ENCODE peak calls at places on chromosomes 4 and X, in five cellular contexts. O is GM23338, T is K562, Z is HepG2, E is H1. X is an unnamed sample.

GRCh38 chrX:153477458-153477857 is 7.1 kb upstream of the HAUS7 start:
- DNase-seq in O (no peak), T (no peak), Z (no peak), E (no peak), X (no peak)

GRCh38 chr4:41216294-41217019 is 2.1 kb upstream of the APBB2 start:
- DNase-seq in O (peak), T (peak), Z (peak), E (peak), X (peak)

GRCh38 chr4:107408968-107409367 is 311.1 kb downstream of the PAPSS1 start:
- DNase-seq in O (no peak), T (no peak), Z (no peak), E (no peak), X (no peak)

GRCh38 chr4:99341426-99341825 is 11.1 kb downstream of the ADH1C start:
- DNase-seq in O (no peak), T (no peak), Z (no peak), E (no peak), X (no peak)

GRCh38 chrX:22121161-22121560 is 89.0 kb downstream of the PHEX start:
- DNase-seq in O (no peak), T (no peak), Z (no peak), E (no peak), X (no peak)

GRCh38 chrX:23403849-23404248 is 69.2 kb downstream of the PTCHD1 start:
- DNase-seq in O (peak), T (no peak), Z (no peak), E (no peak), X (no peak)

GRCh38 chrX:12702509-12703091 is 88.6 kb upstream of the PRPS2 start:
- DNase-seq in O (peak), T (peak), Z (peak), E (no peak), X (no peak)

GRCh38 chr4:139767168-139767567 is 101.5 kb downstream of the MGST2 start:
- DNase-seq in O (no peak), T (no peak), Z (no peak), E (no peak), X (no peak)

GRCh38 chr4:86894465-86894864 is 2.2 kb upstream of the C4orf36 start:
- DNase-seq in O (no peak), T (no peak), Z (no peak), E (no peak), X (no peak)

GRCh38 chrX:50881028-50881427 is 29.5 kb upstream of the BMP15 start:
- DNase-seq in O (no peak), T (no peak), Z (no peak), E (no peak), X (no peak)

GRCh38 chr4:90572996-90573395 is 445.8 kb downstream of the CCSER1 start:
- DNase-seq in O (no peak), T (no peak), Z (no peak), E (no peak), X (no peak)

GRCh38 chrX:151081016-151081415 is 95.4 kb upstream of the GPR50 start:
- DNase-seq in O (peak), T (no peak), Z (no peak), E (no peak), X (no peak)

GRCh38 chrX:74363914-74364313 is 57.4 kb upstream of the SLC16A2 start:
- DNase-seq in O (no peak), T (no peak), Z (no peak), E (no peak), X (no peak)

GRCh38 chr4:14294611-14295010 is 667.1 kb upstream of the BOD1L1 start:
- DNase-seq in O (no peak), T (no peak), Z (no peak), E (no peak), X (no peak)

GRCh38 chrX:53682885-53683555 is 3.5 kb downstream of the HUWE1 start:
- DNase-seq in O (peak), T (peak), Z (peak), E (no peak), X (no peak)

GRCh38 chr4:143355540-143356217 is 19.0 kb downstream of the GAB1 start:
- DNase-seq in O (peak), T (no peak), Z (no peak), E (no peak), X (no peak)

GRCh38 chr4:81447551-81448266 is 24.0 kb downstream of the RASGEF1B start:
- DNase-seq in O (no peak), T (no peak), Z (no peak), E (no peak), X (no peak)

GRCh38 chr4:98572697-98573096 is 85.7 kb downstream of the TSPAN5 start:
- DNase-seq in O (no peak), T (no peak), Z (no peak), E (no peak), X (no peak)

GRCh38 chrX:19867411-19867732 is 20.0 kb downstream of the SH3KBP1 start:
- DNase-seq in O (no peak), T (no peak), Z (no peak), E (no peak), X (no peak)

GRCh38 chr4:169765845-169766244 is 8.1 kb upstream of the HPF1 start:
- DNase-seq in O (no peak), T (no peak), Z (no peak), E (no peak), X (no peak)

GRCh38 chr4:27184508-27185155 is 324.0 kb downstream of the STIM2 start:
- DNase-seq in O (no peak), T (no peak), Z (no peak), E (no peak), X (no peak)

GRCh38 chrX:77597090-77597489 is 149.9 kb downstream of the FGF16 start:
- DNase-seq in O (peak), T (peak), Z (no peak), E (no peak), X (no peak)

GRCh38 chr4:125985856-125986255 is 671.1 kb downstream of the FAT4 start:
- DNase-seq in O (peak), T (no peak), Z (no peak), E (peak), X (peak)

GRCh38 chrX:96987228-96987627 is 103.5 kb downstream of the RPA4 start:
- DNase-seq in O (no peak), T (no peak), Z (no peak), E (no peak), X (no peak)

GRCh38 chr4:534576-535151 is 35.7 kb downstream of the PIGG start:
- DNase-seq in O (no peak), T (no peak), Z (no peak), E (no peak), X (no peak)

DNA sequence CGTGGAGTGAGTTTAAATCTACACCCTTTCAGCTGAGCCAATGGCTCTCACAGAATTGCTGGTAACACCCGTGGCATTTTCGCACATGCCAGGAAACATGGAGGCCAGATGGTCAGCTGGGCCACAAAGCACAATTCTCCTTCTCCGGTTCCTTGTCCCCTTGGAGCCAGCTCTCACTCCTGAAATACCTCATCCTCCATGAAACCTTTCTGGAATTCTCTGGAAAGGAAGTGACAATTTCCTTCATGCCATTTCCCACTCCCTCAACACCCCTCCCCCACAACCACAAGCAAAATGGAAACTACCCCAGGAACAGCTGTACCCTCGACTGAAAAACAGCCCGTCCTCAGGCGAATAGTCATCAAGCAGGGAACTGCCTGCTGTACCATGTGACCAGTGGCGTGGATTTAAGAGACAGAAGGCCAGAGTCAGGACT is 24.7 kb downstream of the ELF4 start:
- DNase-seq in O (no peak), T (no peak), Z (no peak), E (no peak), X (no peak)
- H3K4me3 ChIP-seq in O (no peak), T (no peak), Z (no peak), E (no peak), X (peak)

GRCh38 chr4:7792616-7793015 is 147.0 kb downstream of the AFAP1 start:
- DNase-seq in O (no peak), T (no peak), Z (no peak), E (no peak), X (no peak)
- TF ChIP-seq CREB1 in O (no peak), T (no peak), Z (no peak), E (no peak), X (no peak)

DNA sequence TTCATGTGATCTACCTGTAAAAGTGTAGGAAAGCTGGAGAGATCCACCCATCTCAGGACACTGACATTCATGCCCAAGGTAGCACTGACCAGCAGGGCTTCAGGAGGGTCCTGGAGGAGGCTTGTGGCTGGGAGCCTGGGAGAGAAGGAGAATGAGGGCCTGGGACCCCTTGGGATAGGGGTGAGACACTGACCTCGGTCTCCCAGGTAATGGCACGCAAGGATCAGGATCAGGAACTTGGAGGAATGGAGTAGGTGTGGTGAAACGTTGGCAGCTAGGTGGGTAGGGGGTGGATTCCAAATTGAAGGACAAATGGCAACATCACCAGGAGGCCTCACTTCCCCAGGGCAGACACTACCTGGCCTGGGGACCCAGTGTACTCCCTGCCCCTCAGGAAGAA is 12.4 kb upstream of the RGS12 start:
- DNase-seq in O (no peak), T (no peak), Z (no peak), E (no peak), X (no peak)
- H3K4me3 ChIP-seq in O (no peak), T (no peak), Z (no peak), E (no peak), X (no peak)

GRCh38 chr4:37461801-37462200 is 217.3 kb downstream of the NWD2 start:
- DNase-seq in O (no peak), T (no peak), Z (no peak), E (no peak), X (no peak)

GRCh38 chr4:37467223-37467622 is 219.0 kb downstream of the RELL1 start:
- DNase-seq in O (no peak), T (no peak), Z (no peak), E (no peak), X (no peak)

GRCh38 chr4:37464373-37464772 is 219.8 kb downstream of the NWD2 start:
- DNase-seq in O (no peak), T (no peak), Z (no peak), E (no peak), X (no peak)

GRCh38 chr4:37463033-37463432 is 218.5 kb downstream of the NWD2 start:
- DNase-seq in O (no peak), T (no peak), Z (no peak), E (no peak), X (no peak)

DNA sequence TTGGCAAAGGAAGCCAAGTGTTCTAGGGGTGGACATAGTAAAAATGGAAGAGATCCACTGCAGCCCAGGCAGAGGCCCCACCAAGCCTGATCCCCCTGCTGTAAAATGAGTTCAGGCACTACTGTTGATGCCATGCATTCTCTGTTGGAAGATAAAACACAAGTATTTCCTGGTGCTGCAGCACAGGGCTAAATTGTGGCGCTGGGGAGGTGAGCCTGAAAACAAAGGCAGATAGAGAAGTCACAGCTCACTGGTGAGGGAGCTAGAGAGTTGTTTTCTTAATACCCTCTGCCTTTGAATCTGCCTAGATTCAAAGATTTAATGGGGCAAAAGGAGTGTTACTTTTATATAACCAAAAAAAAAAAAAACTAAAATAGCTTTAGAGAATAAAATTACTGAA is 218.9 kb downstream of the NWD2 start:
- DNase-seq in O (peak), T (no peak), Z (no peak), E (no peak), X (no peak)
- TF ChIP-seq CREB1 in O (no peak), T (no peak), Z (no peak), E (no peak), X (no peak)

GRCh38 chrX:131728295-131729145 is 184.6 kb downstream of the OR13H1 start:
- DNase-seq in O (no peak), T (no peak), Z (no peak), E (no peak), X (peak)
- H3K4me3 ChIP-seq in O (no peak), T (no peak), Z (no peak), E (no peak), X (peak)

DNA sequence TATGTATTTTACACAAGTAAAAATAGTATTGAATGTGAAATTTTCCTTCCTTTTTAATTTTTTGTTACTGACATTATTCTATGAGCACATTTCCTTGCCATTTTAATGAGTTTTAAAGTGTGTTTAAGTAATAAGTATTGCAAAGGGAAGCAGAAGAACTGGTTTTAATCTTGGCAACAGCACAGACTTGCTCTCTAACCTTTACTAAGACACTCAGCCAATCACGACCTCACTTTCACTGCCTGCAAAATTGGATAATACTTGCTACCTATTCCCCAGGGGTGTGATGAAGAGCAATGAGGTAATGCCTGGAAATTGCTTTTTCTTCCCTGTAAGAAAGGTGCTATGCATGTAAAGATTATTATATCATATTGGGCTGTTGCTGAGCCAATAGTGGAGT is 254.8 kb downstream of the C4orf33 start:
- DNase-seq in O (no peak), T (no peak), Z (no peak), E (no peak), X (no peak)
- TF ChIP-seq CREB1 in O (no peak), T (no peak), Z (no peak), E (no peak), X (no peak)